ENCODE peak calls at places on chromosomes 1 and 21, in six cellular contexts. N is transverse colon, A is K562, T is esophagus muscularis mucosa, O is sigmoid colon, I is suprapubic skin. D is an unnamed sample.

GRCh38 chr1:43279161-43279560 is 6.2 kb downstream of the C1orf210 start:
- DNase-seq in N (no peak), A (no peak), T (no peak), O (peak; percentile 40), I (no peak), D (no peak)

GRCh38 chr1:22380024-22380785 is 71.4 kb upstream of the ZBTB40 start:
- DNase-seq in N (no peak), A (peak; percentile 71), T (no peak), O (no peak), I (no peak), D (no peak)

GRCh38 chr1:227895828-227896685 is 51.7 kb downstream of the WNT9A start:
- DNase-seq in N (peak; percentile 6), A (no peak), T (no peak), O (peak; percentile 70), I (peak; percentile 77), D (peak; percentile 24)

GRCh38 chr21:43274946-43275310 is 106.1 kb downstream of the CRYAA start:
- DNase-seq in N (no peak), A (no peak), T (no peak), O (no peak), I (no peak), D (no peak)

GRCh38 chr1:230823835-230824485 is 44.4 kb downstream of the C1orf198 start:
- DNase-seq in N (no peak), A (no peak), T (peak; percentile 91), O (no peak), I (no peak), D (peak; percentile 64)

GRCh38 chr1:203507227-203507626 is 13.3 kb downstream of the OPTC start:
- DNase-seq in N (peak; percentile 15), A (no peak), T (no peak), O (peak; percentile 91), I (no peak), D (no peak)

GRCh38 chr21:41217656-41218380 is 49.9 kb downstream of the BACE2 start:
- DNase-seq in N (peak; percentile 80), A (peak; percentile 51), T (no peak), O (peak; percentile 63), I (no peak), D (no peak)

GRCh38 chr1:96309783-96310182 is 411.8 kb upstream of the PTBP2 start:
- DNase-seq in N (no peak), A (no peak), T (no peak), O (no peak), I (no peak), D (no peak)

GRCh38 chr21:34129039-34129891 is 55.9 kb downstream of the MRPS6 start:
- DNase-seq in N (peak; percentile 42), A (peak; percentile 20), T (peak; percentile 74), O (peak; percentile 85), I (no peak), D (peak; percentile 35)

GRCh38 chr1:165737196-165737595 is 31.5 kb downstream of the TMCO1 start:
- DNase-seq in N (no peak), A (no peak), T (no peak), O (no peak), I (no peak), D (no peak)

GRCh38 chr1:198837276-198838021 is 198.6 kb downstream of the PTPRC start:
- DNase-seq in N (peak; percentile 64), A (no peak), T (no peak), O (no peak), I (no peak), D (no peak)

GRCh38 chr1:209585672-209586071 is 2.2 kb downstream of the CAMK1G start:
- DNase-seq in N (peak; percentile 45), A (no peak), T (no peak), O (peak; percentile 66), I (no peak), D (peak; percentile 65)

GRCh38 chr1:88979054-88979748 is 13.2 kb downstream of the KYAT3 start:
- DNase-seq in N (no peak), A (no peak), T (no peak), O (no peak), I (no peak), D (no peak)

GRCh38 chr1:39050001-39050400 is 23.9 kb downstream of the NDUFS5 start:
- DNase-seq in N (no peak), A (no peak), T (no peak), O (no peak), I (peak; percentile 32), D (no peak)

GRCh38 chr1:185719021-185719420 is 15.2 kb upstream of the HMCN1 start:
- DNase-seq in N (no peak), A (no peak), T (no peak), O (no peak), I (no peak), D (no peak)

GRCh38 chr1:181255270-181255929 is 166.9 kb downstream of the IER5 start:
- DNase-seq in N (no peak), A (no peak), T (peak; percentile 75), O (peak; percentile 65), I (no peak), D (no peak)

GRCh38 chr1:79044974-79045650 is 38.6 kb upstream of the ADGRL4 start:
- DNase-seq in N (no peak), A (no peak), T (no peak), O (no peak), I (no peak), D (no peak)

GRCh38 chr1:87226341-87226760 is 102.3 kb upstream of the LMO4 start:
- DNase-seq in N (peak; percentile 55), A (no peak), T (no peak), O (peak; percentile 83), I (no peak), D (peak; percentile 66)

GRCh38 chr21:44010429-44010828 is 1.7 kb upstream of the TRAPPC10 start:
- DNase-seq in N (no peak), A (no peak), T (no peak), O (no peak), I (no peak), D (no peak)

GRCh38 chr1:89953072-89953626 is 41.8 kb upstream of the ZNF326 start:
- DNase-seq in N (peak; percentile 82), A (peak; percentile 70), T (no peak), O (no peak), I (no peak), D (peak; percentile 36)

GRCh38 chr1:31587720-31588423 is 11.6 kb downstream of the TINAGL1 start:
- DNase-seq in N (peak; percentile 84), A (peak; percentile 43), T (no peak), O (peak; percentile 89), I (no peak), D (peak; percentile 71)

GRCh38 chr1:223349241-223349640 is 14.7 kb downstream of the SUSD4 start:
- DNase-seq in N (no peak), A (no peak), T (no peak), O (no peak), I (no peak), D (no peak)

GRCh38 chr1:107936498-107937481 is 28.2 kb downstream of the VAV3 start:
- DNase-seq in N (peak; percentile 22), A (no peak), T (no peak), O (peak; percentile 60), I (peak; percentile 82), D (peak; percentile 78)

GRCh38 chr1:76079475-76080227 is 5.1 kb downstream of the ST6GALNAC3 start:
- DNase-seq in N (no peak), A (no peak), T (no peak), O (no peak), I (no peak), D (no peak)

GRCh38 chr21:41426656-41427311 is 745 bp downstream of the MX1 start:
- DNase-seq in N (no peak), A (no peak), T (peak; percentile 62), O (no peak), I (no peak), D (no peak)

GRCh38 chr1:154749078-154749760 is 120.9 kb downstream of the KCNN3 start:
- DNase-seq in N (no peak), A (no peak), T (no peak), O (no peak), I (no peak), D (no peak)

GRCh38 chr1:155892801-155893200 is 18.3 kb downstream of the RIT1 start:
- DNase-seq in N (no peak), A (no peak), T (no peak), O (no peak), I (no peak), D (no peak)
- TF ChIP-seq POLR2A in N (no peak), A (no peak), T (no peak), O (no peak), I (no peak), D (no peak)

GRCh38 chr1:221947731-221948130 is 205.8 kb upstream of the DUSP10 start:
- DNase-seq in N (no peak), A (no peak), T (no peak), O (no peak), I (no peak), D (no peak)
- TF ChIP-seq POLR2AphosphoS5 in N (no peak), A (no peak), T (no peak), O (no peak), I (no peak), D (no peak)

DNA sequence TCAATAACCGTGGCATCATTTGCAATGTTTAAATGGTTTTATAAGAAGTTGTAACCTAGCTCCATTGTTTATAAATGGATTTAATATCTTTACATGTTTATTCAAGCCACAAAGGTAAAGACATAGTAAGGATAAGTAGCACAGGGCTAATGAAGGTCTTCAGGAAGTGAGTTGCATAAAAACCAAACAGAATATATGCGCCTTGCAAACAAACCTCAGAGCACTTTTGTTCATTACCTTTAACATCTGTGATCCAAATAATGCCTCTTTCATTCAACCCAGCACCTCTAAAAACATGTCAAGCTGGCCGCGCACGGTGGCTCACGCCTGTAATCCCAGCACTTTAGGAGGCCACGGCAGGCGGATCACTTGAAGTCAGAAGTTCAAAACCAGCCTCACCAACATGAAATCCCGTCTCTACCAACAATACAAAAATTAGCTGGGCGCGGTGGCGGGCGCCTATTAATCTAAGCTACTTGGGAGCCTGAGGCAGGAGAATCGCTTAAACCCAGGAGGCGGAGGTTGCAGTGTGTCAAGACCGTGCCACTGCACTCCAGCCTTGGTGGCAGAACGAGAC is 25.3 kb downstream of the BRINP3 start:
- DNase-seq in N (no peak), A (no peak), T (no peak), O (no peak), I (no peak), D (no peak)
- TF ChIP-seq EP300 in N (no peak), A (no peak), T (no peak), O (no peak), I (no peak), D (no peak)

GRCh38 chr1:211938473-211939080 is 96.8 kb downstream of the INTS7 start:
- DNase-seq in N (no peak), A (no peak), T (no peak), O (no peak), I (no peak), D (no peak)

GRCh38 chr1:211932581-211933010 is 102.0 kb upstream of the LPGAT1 start:
- DNase-seq in N (no peak), A (peak; percentile 42), T (peak; percentile 55), O (no peak), I (no peak), D (no peak)

GRCh38 chr1:211928993-211929637 is 98.6 kb upstream of the LPGAT1 start:
- DNase-seq in N (peak; percentile 71), A (peak; percentile 64), T (no peak), O (no peak), I (no peak), D (peak; percentile 51)

GRCh38 chr1:211935448-211935970 is 99.8 kb downstream of the INTS7 start:
- DNase-seq in N (no peak), A (no peak), T (peak; percentile 91), O (no peak), I (no peak), D (no peak)

DNA sequence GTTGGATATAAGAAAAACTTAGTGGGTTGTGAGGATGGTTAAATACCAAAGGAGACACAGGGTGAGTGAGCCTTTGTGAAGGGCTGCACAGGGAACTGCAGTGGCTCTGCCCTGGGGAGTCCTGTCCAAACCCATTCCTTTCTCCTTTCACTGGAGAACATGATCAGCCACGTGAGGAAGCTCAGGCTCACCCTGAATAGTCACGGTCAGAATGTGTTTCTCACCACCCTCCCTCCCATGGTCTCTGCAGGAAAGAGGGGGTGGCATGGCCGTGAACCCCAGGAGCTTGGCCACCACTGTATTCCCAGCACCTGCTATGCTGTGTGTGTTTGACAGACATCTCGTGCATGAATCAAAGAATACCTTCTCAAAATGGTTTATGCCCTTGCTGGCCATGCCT is 101.0 kb downstream of the INTS7 start:
- DNase-seq in N (no peak), A (no peak), T (peak; percentile 55), O (no peak), I (no peak), D (no peak)
- TF ChIP-seq POLR2A in N (no peak), A (no peak), T (no peak), O (no peak), I (no peak), D (no peak)